ENCODE peak calls at places on chromosomes 1 and 21, in five cellular contexts. C, F, V, O and R are unnamed samples.
A peak's percentile ranks its signal among the peaks of the same experiment; 100 is the strongest.

GRCh38 chr1:218361298-218362065 is 16.3 kb downstream of the TGFB2 start:
- DNase-seq in C (no peak), F (peak; percentile 31), V (no peak), O (no peak), R (no peak)

GRCh38 chr1:115753830-115754229 is 14.7 kb downstream of the CASQ2 start:
- DNase-seq in C (no peak), F (no peak), V (no peak), O (no peak), R (no peak)

GRCh38 chr1:199573047-199573446 is 454.5 kb upstream of the NR5A2 start:
- DNase-seq in C (no peak), F (no peak), V (no peak), O (no peak), R (no peak)

GRCh38 chr1:167105841-167106461 is 12.1 kb downstream of the STYXL2 start:
- DNase-seq in C (no peak), F (no peak), V (no peak), O (no peak), R (no peak)

GRCh38 chr1:206680279-206680678 is 4.4 kb upstream of the MAPKAPK2 start:
- DNase-seq in C (peak; percentile 47), F (no peak), V (no peak), O (no peak), R (no peak)

GRCh38 chr1:6198646-6199297 is 623 bp downstream of the RPL22 start:
- DNase-seq in C (no peak), F (no peak), V (no peak), O (no peak), R (no peak)

GRCh38 chr1:145959957-145960467 is 2.2 kb upstream of the LIX1L start:
- DNase-seq in C (no peak), F (no peak), V (no peak), O (no peak), R (no peak)

GRCh38 chr1:61606448-61607312 is 118.3 kb downstream of the TM2D1 start:
- DNase-seq in C (peak; percentile 94), F (no peak), V (peak; percentile 34), O (no peak), R (no peak)

GRCh38 chr1:21573971-21574458 is 64.8 kb downstream of the ALPL start:
- DNase-seq in C (peak; percentile 77), F (peak; percentile 53), V (peak; percentile 80), O (no peak), R (no peak)

GRCh38 chr1:21051177-21051576 is 125.5 kb downstream of the EIF4G3 start:
- DNase-seq in C (no peak), F (no peak), V (no peak), O (no peak), R (no peak)

GRCh38 chr1:2611034-2611501 is 21.7 kb downstream of the MMEL1 start:
- DNase-seq in C (peak; percentile 64), F (peak; percentile 62), V (peak; percentile 56), O (peak; percentile 48), R (no peak)

GRCh38 chr1:226656601-226657277 is 82.3 kb downstream of the ITPKB start:
- DNase-seq in C (no peak), F (no peak), V (no peak), O (no peak), R (no peak)

GRCh38 chr1:225476538-225476988 is 48.7 kb upstream of the LBR start:
- DNase-seq in C (peak; percentile 47), F (no peak), V (no peak), O (no peak), R (no peak)

GRCh38 chr1:108125312-108126138 is 74.6 kb downstream of the SLC25A24 start:
- DNase-seq in C (peak; percentile 83), F (peak; percentile 57), V (peak; percentile 69), O (peak; percentile 39), R (peak; percentile 23)

GRCh38 chr1:32791881-32792280 is 25.3 kb downstream of the YARS1 start:
- DNase-seq in C (no peak), F (no peak), V (no peak), O (no peak), R (no peak)

GRCh38 chr1:201454568-201454967 is 14.4 kb downstream of the PHLDA3 start:
- DNase-seq in C (no peak), F (no peak), V (no peak), O (no peak), R (no peak)
- TF ChIP-seq POLR2AphosphoS5 in C (no peak), F (no peak), V (no peak), O (no peak), R (no peak)

GRCh38 chr1:26696645-26697440 is 1.0 kb downstream of the ARID1A start:
- DNase-seq in C (peak; percentile 79), F (no peak), V (peak; percentile 40), O (no peak), R (peak; percentile 31)

GRCh38 chr1:26694597-26695416 is 1.0 kb upstream of the ARID1A start:
- DNase-seq in C (no peak), F (no peak), V (no peak), O (no peak), R (no peak)

GRCh38 chr1:26697441-26697977 is 1.7 kb downstream of the ARID1A start:
- DNase-seq in C (no peak), F (no peak), V (no peak), O (no peak), R (no peak)

GRCh38 chr1:26695417-26696190 is at the start of gene ARID1A:
- DNase-seq in C (peak; percentile 98), F (peak; percentile 92), V (peak; percentile 96), O (peak; percentile 68), R (peak; percentile 71)

GRCh38 chr1:26696191-26696644 is 403 bp downstream of the ARID1A start:
- DNase-seq in C (peak; percentile 74), F (no peak), V (no peak), O (no peak), R (peak; percentile 23)
- TF ChIP-seq POLR2A in C (no peak), F (peak; percentile 21), V (no peak), O (no peak), R (no peak)

DNA sequence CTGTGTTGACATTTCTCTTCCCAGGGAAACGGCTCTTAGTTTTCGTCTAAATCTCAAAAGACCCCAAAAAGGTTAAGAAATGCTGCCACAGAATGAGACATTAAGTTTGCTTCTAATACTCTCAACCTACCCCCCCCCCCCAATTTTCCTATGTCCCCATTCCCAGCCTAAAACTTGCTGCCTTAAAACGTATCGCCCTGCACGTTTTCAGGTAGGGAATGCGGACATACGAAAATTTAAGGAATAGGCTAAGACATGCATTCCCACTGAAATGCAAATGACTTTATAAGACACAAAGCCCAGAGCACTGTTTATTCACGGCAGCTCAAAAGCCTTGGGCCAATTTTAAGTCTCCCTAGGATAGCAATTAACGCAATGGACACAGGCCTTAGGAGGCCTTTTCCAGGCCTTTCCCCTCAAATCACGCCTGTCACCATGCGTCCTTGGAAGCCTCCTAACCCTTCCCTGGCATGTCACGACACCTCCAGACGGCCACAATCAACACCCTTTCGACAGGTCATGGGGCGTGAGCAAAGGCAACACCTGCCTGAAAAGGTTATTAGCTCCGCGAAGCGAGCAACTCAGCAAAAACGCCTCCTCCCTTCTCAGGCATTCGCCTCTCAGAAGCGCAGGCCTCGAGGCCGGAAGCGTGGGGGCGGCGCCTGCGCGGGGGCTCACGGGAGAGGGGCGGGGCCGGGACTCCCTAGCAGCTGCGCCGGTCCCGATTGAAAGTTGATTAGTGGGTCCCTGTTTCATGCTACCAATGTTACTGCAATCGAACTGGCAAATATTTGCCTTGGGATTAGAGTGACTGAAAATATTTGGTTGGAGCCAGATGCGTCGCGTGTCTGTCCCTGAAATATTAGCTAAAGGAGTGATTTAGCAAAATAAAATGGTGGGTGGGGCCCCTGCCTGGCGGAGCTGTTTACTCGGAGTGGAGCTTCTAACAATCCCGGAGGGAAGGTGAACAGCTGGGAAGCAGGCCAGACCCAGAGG is 45.1 kb downstream of the GFI1 start:
- DNase-seq in C (no peak), F (no peak), V (peak; percentile 61), O (no peak), R (no peak)
- TF ChIP-seq POLR2AphosphoS5 in C (no peak), F (no peak), V (peak; percentile 32), O (no peak), R (no peak)

DNA sequence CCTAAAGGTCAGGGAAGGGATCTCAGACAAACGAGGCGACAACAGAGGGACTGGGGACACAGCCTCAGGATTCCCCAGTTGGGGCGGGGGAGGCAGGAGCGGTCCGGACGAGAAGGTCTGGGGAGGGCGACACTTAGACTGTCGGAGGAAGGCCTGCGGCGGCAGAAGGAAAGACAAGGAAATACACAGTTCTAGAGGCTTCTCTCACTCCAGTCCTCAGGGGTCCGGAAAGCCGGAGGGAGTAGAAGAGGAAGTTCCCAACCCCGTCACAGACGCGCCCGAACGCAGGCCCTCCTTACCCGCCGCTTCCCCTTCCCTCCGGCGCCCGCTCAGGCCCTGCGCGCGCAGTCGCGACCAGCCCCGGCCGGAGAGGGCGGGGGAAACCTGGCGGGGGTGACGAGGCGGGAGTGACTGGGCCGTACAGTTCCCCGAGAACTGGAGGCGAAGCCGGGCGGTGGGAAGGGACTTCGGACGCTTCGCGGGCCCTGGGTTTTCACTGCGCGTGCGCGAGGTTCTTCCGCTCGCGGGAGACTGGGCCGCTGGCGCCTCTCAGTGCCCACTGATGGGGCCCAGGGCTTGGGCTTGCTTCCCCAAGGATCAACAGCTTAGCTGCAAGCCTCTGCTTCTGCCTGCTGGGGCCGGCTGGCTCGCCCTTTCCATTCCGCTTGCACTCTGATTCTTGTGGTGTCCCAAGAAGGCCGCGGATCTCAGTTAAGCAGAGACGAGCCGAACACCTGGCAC is at the start of gene IPP:
- DNase-seq in C (peak; percentile 98), F (peak; percentile 94), V (peak; percentile 97), O (peak; percentile 98), R (peak; percentile 97)
- TF ChIP-seq POLR2A in C (peak; percentile 94), F (peak; percentile 87), V (peak; percentile 88), O (peak; percentile 93), R (peak; percentile 92)

GRCh38 chr1:228105269-228105995 is 2.3 kb upstream of the C1orf35 start:
- DNase-seq in C (no peak), F (no peak), V (no peak), O (no peak), R (no peak)
- TF ChIP-seq POLR2AphosphoS5 in C (no peak), F (no peak), V (no peak), O (no peak), R (no peak)

DNA sequence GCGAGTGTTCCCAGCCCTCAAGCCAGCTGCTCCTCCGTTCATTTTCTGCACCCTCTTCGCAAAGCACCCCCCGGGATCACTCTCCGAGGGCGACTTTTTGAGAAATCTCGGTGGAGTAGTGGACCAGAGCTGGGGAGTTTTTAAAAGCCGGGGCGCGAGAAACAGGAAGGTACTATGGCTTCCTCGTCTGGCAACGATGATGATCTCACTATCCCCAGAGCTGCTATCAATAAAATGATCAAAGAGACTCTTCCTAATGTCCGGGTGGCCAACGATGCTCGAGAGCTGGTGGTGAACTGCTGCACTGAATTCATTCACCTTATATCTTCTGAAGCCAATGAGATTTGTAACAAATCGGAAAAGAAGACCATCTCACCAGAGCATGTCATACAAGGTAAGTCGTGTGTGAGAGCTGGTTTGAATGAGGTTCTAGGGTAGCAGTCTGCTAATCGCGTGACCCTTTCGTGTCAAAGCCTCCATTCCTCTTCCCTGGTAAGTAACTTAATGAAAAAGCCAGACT is 825 bp downstream of the DR1 start:
- DNase-seq in C (no peak), F (no peak), V (no peak), O (no peak), R (peak; percentile 6)
- TF ChIP-seq POLR2A in C (no peak), F (no peak), V (no peak), O (no peak), R (no peak)

DNA sequence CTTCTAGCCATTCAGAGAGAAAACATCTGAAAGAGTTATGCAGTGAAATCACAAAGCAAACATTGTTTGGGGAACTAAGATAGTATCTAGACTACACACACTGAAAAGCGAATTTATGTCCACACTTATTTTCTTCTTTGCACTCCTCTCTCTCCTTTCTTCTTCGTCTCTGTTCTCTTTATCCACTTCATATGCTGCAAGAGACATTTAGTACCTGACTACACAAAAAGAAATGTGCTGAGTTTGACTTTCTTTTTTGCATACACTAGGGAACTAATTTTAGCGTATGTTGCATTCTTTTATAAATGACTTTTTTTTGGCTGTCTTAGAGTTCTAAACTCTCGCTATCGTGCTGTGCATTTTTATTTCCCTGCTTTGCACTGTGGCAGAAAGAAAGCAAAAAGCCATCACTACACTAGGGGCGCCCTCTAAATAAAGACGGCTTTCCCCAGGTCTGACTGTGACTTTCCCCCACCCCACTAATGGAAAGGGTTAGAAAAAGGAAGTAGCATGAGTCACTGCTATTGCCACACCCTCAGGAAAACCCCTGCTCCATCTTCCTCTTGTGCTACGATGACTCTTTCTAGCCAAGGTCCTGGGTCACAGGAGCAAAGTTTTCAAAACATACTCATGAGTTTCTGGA is 65.7 kb downstream of the MAP3K7CL start:
- DNase-seq in C (peak; percentile 66), F (peak; percentile 77), V (peak; percentile 53), O (peak; percentile 46), R (peak; percentile 40)
- TF ChIP-seq POLR2AphosphoS5 in C (peak; percentile 55), F (peak; percentile 37), V (peak; percentile 63), O (no peak), R (peak; percentile 32)